ENCODE peak calls at places on chromosomes 12 and 14, in seven cellular contexts. I is IMR-90, G is trophoblast cell, N is neuronal stem cell, T is mesenchymal stem cell, W is H1, P is mesendoderm. A is an unnamed sample.
A peak's percentile ranks its signal among the peaks of the same experiment; 100 is the strongest.

GRCh38 chr12:13175499-13175898 is 21.0 kb upstream of the EMP1 start:
- DNase-seq in I (no peak), G (peak; percentile 35), N (no peak), T (no peak), W (peak; percentile 8), P (no peak), A (no peak)

GRCh38 chr14:89540830-89541470 is 123.9 kb upstream of the FOXN3 start:
- DNase-seq in I (peak; percentile 95), G (peak; percentile 77), N (no peak), T (peak; percentile 70), W (no peak), P (peak; percentile 80), A (no peak)

GRCh38 chr12:114064497-114064896 is 98.4 kb upstream of the RBM19 start:
- DNase-seq in I (no peak), G (no peak), N (no peak), T (no peak), W (no peak), P (no peak), A (no peak)

GRCh38 chr14:50598765-50599164 is 38.8 kb downstream of the ATL1 start:
- DNase-seq in I (no peak), G (no peak), N (no peak), T (no peak), W (no peak), P (no peak), A (no peak)

GRCh38 chr12:109804820-109805761 is 28.1 kb downstream of the TRPV4 start:
- DNase-seq in I (peak; percentile 39), G (peak; percentile 27), N (peak; percentile 57), T (peak; percentile 61), W (peak; percentile 91), P (peak; percentile 65), A (peak; percentile 77)

GRCh38 chr14:67133595-67134441 is 55.4 kb upstream of the GARIN2 start:
- DNase-seq in I (peak; percentile 14), G (no peak), N (no peak), T (no peak), W (no peak), P (peak; percentile 13), A (no peak)

GRCh38 chr12:25386823-25387134 is 136.1 kb upstream of the KRAS start:
- DNase-seq in I (no peak), G (no peak), N (no peak), T (no peak), W (no peak), P (no peak), A (no peak)

GRCh38 chr12:14928946-14929345 is 9.4 kb downstream of the ERP27 start:
- DNase-seq in I (no peak), G (peak; percentile 93), N (no peak), T (no peak), W (no peak), P (peak; percentile 91), A (no peak)

GRCh38 chr12:106085213-106085612 is 53.5 kb downstream of the NUAK1 start:
- DNase-seq in I (no peak), G (no peak), N (no peak), T (no peak), W (no peak), P (no peak), A (no peak)

GRCh38 chr12:96271469-96272199 is 77.5 kb downstream of the ELK3 start:
- DNase-seq in I (peak; percentile 65), G (no peak), N (no peak), T (no peak), W (no peak), P (no peak), A (no peak)

GRCh38 chr14:96204151-96205058 is at the start of gene BDKRB2:
- DNase-seq in I (peak; percentile 92), G (peak; percentile 35), N (peak; percentile 62), T (peak; percentile 92), W (peak; percentile 69), P (peak; percentile 89), A (peak; percentile 81)

GRCh38 chr12:54005853-54006699 is 2.7 kb upstream of the HOXC8 start:
- DNase-seq in I (peak; percentile 62), G (peak; percentile 85), N (peak; percentile 94), T (peak; percentile 89), W (peak; percentile 98), P (peak; percentile 86), A (peak; percentile 92)

GRCh38 chr12:53720946-53721345 is 6.3 kb downstream of the CALCOCO1 start:
- DNase-seq in I (no peak), G (no peak), N (no peak), T (no peak), W (no peak), P (no peak), A (no peak)

DNA sequence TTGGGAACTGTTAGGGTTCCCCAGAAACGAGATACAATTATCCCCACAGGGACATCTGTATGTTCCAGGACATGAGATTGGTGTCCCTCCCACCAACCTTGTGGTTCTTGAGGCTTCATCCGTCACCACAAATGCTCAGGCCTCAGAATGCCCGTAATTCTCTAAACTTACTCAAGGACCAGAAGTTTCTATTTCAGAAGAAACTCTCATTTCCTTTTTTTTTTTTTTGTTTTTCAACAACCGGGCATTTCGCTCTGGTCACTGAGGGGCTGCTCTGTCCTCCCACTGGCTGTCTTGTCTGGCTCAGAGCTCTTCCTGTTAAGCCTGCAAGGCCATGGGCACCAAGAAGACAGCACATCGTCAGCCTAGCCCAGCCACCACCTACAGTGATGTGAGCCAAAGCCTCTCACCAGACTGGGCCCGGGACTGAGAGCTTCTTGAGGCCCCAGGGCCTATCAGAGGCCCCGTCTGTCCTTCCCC is 36.2 kb downstream of the VDR start:
- DNase-seq in I (no peak), G (no peak), N (no peak), T (no peak), W (no peak), P (no peak), A (peak; percentile 23)
- H2BK120ac ChIP-seq in I (peak overlapping the region; percentile 3), G (no peak overlapping the region), N (no peak overlapping the region), T (no peak overlapping the region), W (no peak overlapping the region), P (no peak overlapping the region), A (no peak overlapping the region)

DNA sequence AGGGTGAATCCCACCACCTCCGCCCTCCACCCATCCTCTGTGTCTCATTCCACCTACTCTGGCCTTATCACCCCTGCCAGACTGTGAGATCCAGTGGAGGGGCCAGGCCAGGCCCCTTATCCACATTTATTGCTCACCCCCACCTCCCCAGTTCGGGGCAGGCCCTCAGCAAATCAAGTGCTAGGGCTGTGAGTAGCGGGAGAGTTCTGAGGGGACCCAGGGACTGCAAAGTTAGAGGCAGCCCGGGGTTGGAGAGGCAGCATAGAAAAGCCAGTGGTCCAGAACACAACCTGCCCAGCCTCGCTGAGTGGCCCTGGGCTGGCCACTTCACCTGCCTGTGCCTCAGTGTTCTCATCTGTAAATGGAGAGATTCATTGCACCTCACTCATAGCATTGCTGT is 27.2 kb upstream of the ACTN1 start:
- DNase-seq in I (no peak), G (no peak), N (no peak), T (no peak), W (no peak), P (no peak), A (no peak)
- H2BK5ac ChIP-seq in I (no peak overlapping the region), G (no peak overlapping the region), N (no peak overlapping the region), T (no peak overlapping the region), W (no peak overlapping the region), P (no peak overlapping the region), A (no peak overlapping the region)

DNA sequence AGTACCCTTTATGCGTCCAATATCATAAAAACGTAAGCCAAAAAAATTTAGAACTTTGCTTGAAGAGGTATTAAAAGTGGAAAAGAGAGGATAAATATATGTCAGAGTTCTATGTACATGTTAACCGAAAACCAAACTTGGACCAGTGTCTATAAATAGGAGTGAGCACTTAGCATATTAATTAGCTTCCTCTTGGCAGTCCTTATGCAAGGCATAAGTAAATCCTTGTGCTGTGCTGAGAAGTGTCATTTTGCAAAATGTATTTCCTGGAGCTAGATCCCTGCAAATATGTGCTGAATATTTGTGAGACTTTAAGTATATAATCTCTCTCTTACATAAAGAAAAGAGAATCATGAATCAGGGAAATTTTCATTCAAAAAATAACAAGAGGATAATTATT is 325.9 kb downstream of the PDZRN4 start:
- DNase-seq in I (no peak), G (no peak), N (no peak), T (no peak), W (no peak), P (no peak), A (no peak)
- H2BK120ac ChIP-seq in I (no peak overlapping the region), G (no peak overlapping the region), N (no peak overlapping the region), T (no peak overlapping the region), W (no peak overlapping the region), P (no peak overlapping the region), A (no peak overlapping the region)

GRCh38 chr12:21354641-21355040 is 18.1 kb upstream of the IAPP start:
- DNase-seq in I (no peak), G (no peak), N (no peak), T (no peak), W (no peak), P (no peak), A (no peak)

GRCh38 chr12:21350975-21351374 is 16.3 kb upstream of the SLCO1A2 start:
- DNase-seq in I (no peak), G (no peak), N (no peak), T (no peak), W (no peak), P (no peak), A (no peak)

GRCh38 chr12:21353948-21354347 is 18.8 kb upstream of the IAPP start:
- DNase-seq in I (no peak), G (no peak), N (no peak), T (no peak), W (no peak), P (no peak), A (no peak)

GRCh38 chr12:21353487-21353886 is 18.8 kb upstream of the SLCO1A2 start:
- DNase-seq in I (no peak), G (no peak), N (no peak), T (no peak), W (no peak), P (no peak), A (no peak)
- H2BK5ac ChIP-seq in I (no peak overlapping the region), G (no peak overlapping the region), N (no peak overlapping the region), T (no peak overlapping the region), W (no peak overlapping the region), P (no peak overlapping the region), A (no peak overlapping the region)

GRCh38 chr14:24845851-24846250 is 204.1 kb downstream of the STXBP6 start:
- DNase-seq in I (no peak), G (no peak), N (no peak), T (no peak), W (no peak), P (no peak), A (no peak)
- H2BK120ac ChIP-seq in I (no peak overlapping the region), G (no peak overlapping the region), N (no peak overlapping the region), T (no peak overlapping the region), W (no peak overlapping the region), P (no peak overlapping the region), A (no peak overlapping the region)

A was measured in H9.